ENCODE peak calls at places on chromosomes 6 and 20, in nine cellular contexts. C is lung, Z is tibial artery, A is ovary, Y is IMR-90, W is ascending aorta, B is neural progenitor cell, U is cardiac muscle cell, N is lower lobe of right lung. S is an unnamed sample.

GRCh38 chr20:60000271-60001026 is 42.2 kb downstream of the CDH26 start:
- DNase-seq in C (no peak), Z (no peak), A (no peak), Y (no peak), W (no peak), B (no peak), U (no peak), N (no peak), S (no peak)

GRCh38 chr6:139416146-139416545 is 41.7 kb upstream of the CITED2 start:
- DNase-seq in C (no peak), Z (no peak), A (no peak), Y (peak; percentile 68), W (no peak), B (no peak), U (no peak), N (no peak), S (peak; percentile 11)

GRCh38 chr6:70520575-70520974 is 46.2 kb upstream of the SDHAF4 start:
- DNase-seq in C (no peak), Z (no peak), A (no peak), Y (peak; percentile 18), W (no peak), B (no peak), U (no peak), N (no peak), S (peak; percentile 30)

GRCh38 chr20:62157387-62158087 is 14.0 kb downstream of the SS18L1 start:
- DNase-seq in C (no peak), Z (no peak), A (no peak), Y (no peak), W (no peak), B (no peak), U (no peak), N (no peak), S (no peak)

GRCh38 chr6:128713461-128713860 is 169.5 kb upstream of the LAMA2 start:
- DNase-seq in C (no peak), Z (no peak), A (no peak), Y (peak; percentile 78), W (no peak), B (no peak), U (no peak), N (no peak), S (peak; percentile 71)

GRCh38 chr6:89311853-89312531 is 3.1 kb downstream of the GABRR2 start:
- DNase-seq in C (peak; percentile 63), Z (peak; percentile 84), A (peak; percentile 69), Y (peak; percentile 54), W (peak; percentile 77), B (peak; percentile 83), U (peak; percentile 62), N (peak; percentile 78), S (peak; percentile 64)

GRCh38 chr6:56490994-56491393 is 151.7 kb downstream of the DST start:
- DNase-seq in C (no peak), Z (no peak), A (no peak), Y (peak; percentile 44), W (no peak), B (no peak), U (no peak), N (no peak), S (peak; percentile 77)

GRCh38 chr6:19759117-19759880 is 77.9 kb upstream of the ID4 start:
- DNase-seq in C (no peak), Z (no peak), A (no peak), Y (peak; percentile 88), W (no peak), B (no peak), U (no peak), N (no peak), S (peak; percentile 85)

GRCh38 chr6:93678841-93679454 is 259.6 kb upstream of the EPHA7 start:
- DNase-seq in C (no peak), Z (no peak), A (no peak), Y (no peak), W (no peak), B (no peak), U (no peak), N (no peak), S (no peak)

GRCh38 chr20:63176448-63177133 is 39.3 kb downstream of the YTHDF1 start:
- DNase-seq in C (no peak), Z (no peak), A (no peak), Y (no peak), W (no peak), B (peak; percentile 68), U (no peak), N (no peak), S (no peak)
- H3K4me3 ChIP-seq in C (no peak overlapping the region), Z (no peak overlapping the region), A (no peak overlapping the region), Y (no peak overlapping the region), W (no peak overlapping the region), B (peak overlapping the region; percentile 49), U (no peak overlapping the region), N (no peak overlapping the region), S (no peak overlapping the region)

GRCh38 chr20:17849111-17849900 is 119.3 kb downstream of the SNX5 start:
- DNase-seq in C (no peak), Z (no peak), A (no peak), Y (no peak), W (no peak), B (no peak), U (no peak), N (no peak), S (no peak)

GRCh38 chr20:17849901-17850673 is 118.5 kb downstream of the SNX5 start:
- DNase-seq in C (peak; percentile 50), Z (peak; percentile 93), A (no peak), Y (peak; percentile 99), W (peak; percentile 97), B (no peak), U (no peak), N (peak; percentile 53), S (peak; percentile 99)

GRCh38 chr20:17850674-17851006 is 118.0 kb downstream of the SNX5 start:
- DNase-seq in C (no peak), Z (no peak), A (no peak), Y (no peak), W (no peak), B (no peak), U (no peak), N (no peak), S (no peak)

GRCh38 chr20:17848249-17848648 is 120.3 kb downstream of the SNX5 start:
- DNase-seq in C (no peak), Z (no peak), A (no peak), Y (no peak), W (no peak), B (no peak), U (no peak), N (no peak), S (no peak)

GRCh38 chr20:17848649-17849048 is 119.9 kb downstream of the SNX5 start:
- DNase-seq in C (no peak), Z (no peak), A (no peak), Y (no peak), W (no peak), B (no peak), U (no peak), N (no peak), S (no peak)
- TF ChIP-seq CTCF in C (no peak), Z (no peak), A (no peak), Y (no peak), W (no peak), B (no peak), U (no peak), N (no peak), S (no peak)

GRCh38 chr20:8386991-8387390 is 254.9 kb downstream of the PLCB1 start:
- DNase-seq in C (no peak), Z (no peak), A (no peak), Y (no peak), W (no peak), B (no peak), U (no peak), N (no peak), S (no peak)
- H3K4me3 ChIP-seq in C (no peak overlapping the region), Z (no peak overlapping the region), A (no peak overlapping the region), Y (no peak overlapping the region), W (no peak overlapping the region), B (no peak overlapping the region), U (no peak overlapping the region), N (no peak overlapping the region), S (no peak overlapping the region)

DNA sequence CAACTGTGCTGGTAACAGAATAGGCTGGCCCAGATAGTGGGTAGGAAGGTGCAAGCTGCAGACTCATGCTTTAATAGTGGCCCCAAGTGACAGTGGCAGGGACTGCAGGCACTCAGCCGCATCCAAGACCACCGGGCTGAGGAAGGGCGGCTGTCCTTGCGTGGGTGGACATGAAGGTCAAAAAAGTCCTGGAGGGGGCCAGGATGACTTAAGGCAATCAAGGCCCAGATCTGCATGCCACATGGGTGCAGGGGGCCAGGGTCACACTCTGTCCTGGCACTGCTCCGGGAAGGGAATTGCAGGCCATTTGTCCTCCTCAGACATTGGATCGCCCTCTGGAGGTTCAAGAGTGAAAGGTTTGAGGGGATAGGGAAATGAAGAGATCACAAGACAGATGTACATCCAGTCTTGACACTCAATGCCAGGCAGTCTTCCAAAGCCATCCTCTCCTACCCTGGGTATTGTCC is 10.4 kb upstream of the VNN2 start:
- DNase-seq in C (peak; percentile 38), Z (peak; percentile 66), A (no peak), Y (no peak), W (no peak), B (peak; percentile 72), U (peak; percentile 59), N (peak; percentile 55), S (peak; percentile 10)
- TF ChIP-seq CTCF in C (peak; percentile 24), Z (no peak), A (no peak), Y (peak; percentile 21), W (peak; percentile 47), B (peak; percentile 76), U (peak; percentile 42), N (peak; percentile 68), S (peak; percentile 17)

DNA sequence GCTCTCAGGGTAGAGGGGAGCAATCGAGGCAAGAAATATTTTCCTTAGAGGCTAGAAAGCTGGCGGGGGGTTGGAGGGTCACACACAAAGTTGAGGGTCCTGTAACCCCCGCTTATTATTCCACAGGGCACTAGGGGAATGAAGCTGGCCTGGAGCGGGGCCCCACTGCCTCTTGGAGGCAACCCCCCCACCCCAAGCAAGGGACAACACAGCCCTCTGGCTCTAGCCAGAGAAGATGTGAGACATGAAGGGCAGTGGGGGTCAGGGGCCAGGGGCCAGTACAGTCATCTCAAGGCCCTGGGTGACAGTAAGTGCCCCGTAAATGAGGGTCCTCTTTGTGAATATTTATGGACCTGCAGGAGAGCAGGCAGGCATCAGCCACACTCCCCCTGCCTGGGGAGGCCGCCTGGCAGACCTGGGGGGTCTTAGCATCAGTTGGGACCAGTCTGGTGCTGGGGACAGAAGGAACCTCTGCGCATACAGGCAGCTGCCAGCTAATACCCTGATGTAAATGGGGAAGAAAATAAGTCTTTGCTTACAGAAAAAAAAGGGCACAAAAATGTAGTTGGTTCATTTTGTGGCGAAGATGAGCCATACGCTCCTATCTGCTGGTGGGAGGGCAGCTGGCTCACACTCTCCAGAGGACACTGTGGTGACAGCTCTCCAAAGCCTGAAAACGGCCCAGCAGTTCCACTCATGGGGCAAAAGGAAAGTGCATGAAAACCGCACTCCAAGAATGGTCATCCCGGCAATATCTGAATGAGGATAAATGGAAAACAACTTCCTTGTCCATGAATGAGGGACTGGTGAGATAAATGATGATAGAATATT is 21.9 kb downstream of the SPATA2 start:
- DNase-seq in C (no peak), Z (peak; percentile 58), A (no peak), Y (peak; percentile 14), W (no peak), B (no peak), U (no peak), N (no peak), S (no peak)
- H3K4me3 ChIP-seq in C (no peak overlapping the region), Z (no peak overlapping the region), A (no peak overlapping the region), Y (no peak overlapping the region), W (no peak overlapping the region), B (no peak overlapping the region), U (no peak overlapping the region), N (peak overlapping the region; percentile 7), S (no peak overlapping the region)